ENCODE peak calls at places on chromosomes 5 and 9, in six cellular contexts. One of them, this sample, is unnamed.

GRCh38 chr9:105681724-105682123 is 12.6 kb upstream of the TMEM38B start:
- DNase-seq in substantia nigra: no peak
- DNase-seq in mesothelial cell of epicardium: no peak
- DNase-seq in NCI-H1092: no peak
- DNase-seq in amniotic epithelial cell: peak
- DNase-seq in upper lobe of right lung: no peak
- DNase-seq in this sample: no peak

GRCh38 chr5:110105692-110106091 is 416.0 kb downstream of the MAN2A1 start:
- DNase-seq in substantia nigra: no peak
- DNase-seq in mesothelial cell of epicardium: no peak
- DNase-seq in NCI-H1092: peak
- DNase-seq in amniotic epithelial cell: peak
- DNase-seq in upper lobe of right lung: no peak
- DNase-seq in this sample: no peak

GRCh38 chr9:124810513-124811355 is 33.8 kb downstream of the OLFML2A start:
- DNase-seq in substantia nigra: no peak
- DNase-seq in mesothelial cell of epicardium: no peak
- DNase-seq in NCI-H1092: no peak
- DNase-seq in amniotic epithelial cell: peak
- DNase-seq in upper lobe of right lung: no peak
- DNase-seq in this sample: no peak

GRCh38 chr5:137491121-137491520 is 8.0 kb downstream of the SPOCK1 start:
- DNase-seq in substantia nigra: no peak
- DNase-seq in mesothelial cell of epicardium: no peak
- DNase-seq in NCI-H1092: no peak
- DNase-seq in amniotic epithelial cell: peak
- DNase-seq in upper lobe of right lung: no peak
- DNase-seq in this sample: no peak

GRCh38 chr5:147998704-147999103 is 65.1 kb upstream of the SPINK5 start:
- DNase-seq in substantia nigra: no peak
- DNase-seq in mesothelial cell of epicardium: no peak
- DNase-seq in NCI-H1092: no peak
- DNase-seq in amniotic epithelial cell: no peak
- DNase-seq in upper lobe of right lung: no peak
- DNase-seq in this sample: no peak

GRCh38 chr9:88978034-88978433 is 13.2 kb upstream of the S1PR3 start:
- DNase-seq in substantia nigra: no peak
- DNase-seq in mesothelial cell of epicardium: no peak
- DNase-seq in NCI-H1092: no peak
- DNase-seq in amniotic epithelial cell: no peak
- DNase-seq in upper lobe of right lung: no peak
- DNase-seq in this sample: no peak

GRCh38 chr5:2898661-2899060 is 147.2 kb upstream of the IRX2 start:
- DNase-seq in substantia nigra: no peak
- DNase-seq in mesothelial cell of epicardium: no peak
- DNase-seq in NCI-H1092: no peak
- DNase-seq in amniotic epithelial cell: no peak
- DNase-seq in upper lobe of right lung: no peak
- DNase-seq in this sample: no peak

GRCh38 chr9:86481466-86481865 is 127.3 kb upstream of the TUT7 start:
- DNase-seq in substantia nigra: no peak
- DNase-seq in mesothelial cell of epicardium: no peak
- DNase-seq in NCI-H1092: no peak
- DNase-seq in amniotic epithelial cell: no peak
- DNase-seq in upper lobe of right lung: no peak
- DNase-seq in this sample: no peak

GRCh38 chr9:84874583-84874982 is 205.1 kb downstream of the NTRK2 start:
- DNase-seq in substantia nigra: no peak
- DNase-seq in mesothelial cell of epicardium: no peak
- DNase-seq in NCI-H1092: no peak
- DNase-seq in amniotic epithelial cell: no peak
- DNase-seq in upper lobe of right lung: no peak
- DNase-seq in this sample: no peak

GRCh38 chr5:176364765-176365662 is at the start of gene ARL10:
- DNase-seq in substantia nigra: no peak
- DNase-seq in mesothelial cell of epicardium: no peak
- DNase-seq in NCI-H1092: no peak
- DNase-seq in amniotic epithelial cell: peak
- DNase-seq in upper lobe of right lung: peak
- DNase-seq in this sample: no peak

GRCh38 chr5:147554285-147554817 is 44.5 kb upstream of the DPYSL3 start:
- DNase-seq in substantia nigra: no peak
- DNase-seq in mesothelial cell of epicardium: no peak
- DNase-seq in NCI-H1092: no peak
- DNase-seq in amniotic epithelial cell: peak
- DNase-seq in upper lobe of right lung: no peak
- DNase-seq in this sample: no peak

GRCh38 chr5:133336121-133336968 is 276.0 kb downstream of the FSTL4 start:
- DNase-seq in substantia nigra: no peak
- DNase-seq in mesothelial cell of epicardium: no peak
- DNase-seq in NCI-H1092: no peak
- DNase-seq in amniotic epithelial cell: no peak
- DNase-seq in upper lobe of right lung: peak
- DNase-seq in this sample: no peak

GRCh38 chr5:142857405-142857804 is 87.2 kb downstream of the ARHGAP26 start:
- DNase-seq in substantia nigra: no peak
- DNase-seq in mesothelial cell of epicardium: no peak
- DNase-seq in NCI-H1092: no peak
- DNase-seq in amniotic epithelial cell: no peak
- DNase-seq in upper lobe of right lung: no peak
- DNase-seq in this sample: no peak

GRCh38 chr9:88531920-88532319 is 3.1 kb upstream of the NXNL2 start:
- DNase-seq in substantia nigra: no peak
- DNase-seq in mesothelial cell of epicardium: no peak
- DNase-seq in NCI-H1092: no peak
- DNase-seq in amniotic epithelial cell: no peak
- DNase-seq in upper lobe of right lung: no peak
- DNase-seq in this sample: no peak

GRCh38 chr5:124662261-124662781 is 84.1 kb downstream of the ZNF608 start:
- DNase-seq in substantia nigra: no peak
- DNase-seq in mesothelial cell of epicardium: no peak
- DNase-seq in NCI-H1092: no peak
- DNase-seq in amniotic epithelial cell: no peak
- DNase-seq in upper lobe of right lung: no peak
- DNase-seq in this sample: no peak

GRCh38 chr9:6549106-6549505 is 96.4 kb downstream of the GLDC start:
- DNase-seq in substantia nigra: no peak
- DNase-seq in mesothelial cell of epicardium: no peak
- DNase-seq in NCI-H1092: peak
- DNase-seq in amniotic epithelial cell: no peak
- DNase-seq in upper lobe of right lung: no peak
- DNase-seq in this sample: peak

GRCh38 chr9:118665226-118665919 is 703.9 kb downstream of the BRINP1 start:
- DNase-seq in substantia nigra: no peak
- DNase-seq in mesothelial cell of epicardium: no peak
- DNase-seq in NCI-H1092: no peak
- DNase-seq in amniotic epithelial cell: no peak
- DNase-seq in upper lobe of right lung: no peak
- DNase-seq in this sample: no peak

GRCh38 chr9:108057421-108058136 is 568.0 kb upstream of the KLF4 start:
- DNase-seq in substantia nigra: no peak
- DNase-seq in mesothelial cell of epicardium: no peak
- DNase-seq in NCI-H1092: no peak
- DNase-seq in amniotic epithelial cell: peak
- DNase-seq in upper lobe of right lung: no peak
- DNase-seq in this sample: no peak

GRCh38 chr5:95530441-95530840 is 24.3 kb downstream of the SKIC3 start:
- DNase-seq in substantia nigra: no peak
- DNase-seq in mesothelial cell of epicardium: no peak
- DNase-seq in NCI-H1092: no peak
- DNase-seq in amniotic epithelial cell: peak
- DNase-seq in upper lobe of right lung: no peak
- DNase-seq in this sample: no peak

GRCh38 chr5:130321931-130322330 is 417.7 kb downstream of the CHSY3 start:
- DNase-seq in substantia nigra: no peak
- DNase-seq in mesothelial cell of epicardium: no peak
- DNase-seq in NCI-H1092: no peak
- DNase-seq in amniotic epithelial cell: no peak
- DNase-seq in upper lobe of right lung: no peak
- DNase-seq in this sample: no peak

GRCh38 chr5:141574122-141574510 is 44.7 kb downstream of the DIAPH1 start:
- DNase-seq in substantia nigra: no peak
- DNase-seq in mesothelial cell of epicardium: no peak
- DNase-seq in NCI-H1092: no peak
- DNase-seq in amniotic epithelial cell: no peak
- DNase-seq in upper lobe of right lung: no peak
- DNase-seq in this sample: no peak

GRCh38 chr5:54295658-54296276 is 14.6 kb downstream of the ARL15 start:
- DNase-seq in substantia nigra: no peak
- DNase-seq in mesothelial cell of epicardium: no peak
- DNase-seq in NCI-H1092: no peak
- DNase-seq in amniotic epithelial cell: no peak
- DNase-seq in upper lobe of right lung: no peak
- DNase-seq in this sample: no peak

GRCh38 chr5:33059081-33059480 is 348.0 kb downstream of the NPR3 start:
- DNase-seq in substantia nigra: no peak
- DNase-seq in mesothelial cell of epicardium: no peak
- DNase-seq in NCI-H1092: no peak
- DNase-seq in amniotic epithelial cell: no peak
- DNase-seq in upper lobe of right lung: no peak
- DNase-seq in this sample: no peak

This sample was measured in NCI-H2107.